ENCODE peak calls at places on chromosomes 6 and 20, in eight cellular contexts. Z, N, V, X, F, U, G and Y are unnamed samples.

GRCh38 chr6:89716532-89716931 is 78.0 kb upstream of the LYRM2 start:
- DNase-seq in V (no peak), U (no peak), F (no peak), Z (no peak), N (no peak), G (no peak), X (no peak), Y (no peak)

GRCh38 chr6:6699741-6700367 is 111.3 kb downstream of the LY86 start:
- DNase-seq in Z (peak), U (peak), N (no peak), V (peak), F (peak), G (no peak), X (no peak), Y (peak)

GRCh38 chr6:32865724-32866443 is 11.9 kb downstream of the PSMB9 start:
- DNase-seq in Z (no peak), X (no peak), N (no peak), G (no peak), V (no peak), F (no peak), U (no peak), Y (no peak)

GRCh38 chr6:14499804-14500203 is 382.2 kb downstream of the CD83 start:
- DNase-seq in N (no peak), Z (peak), U (no peak), V (peak), F (peak), G (no peak), X (no peak), Y (peak)

GRCh38 chr6:42846505-42846904 is 32.9 kb upstream of the RPL7L1 start:
- DNase-seq in F (no peak), N (no peak), X (no peak), V (no peak), Z (no peak), G (no peak), U (no peak), Y (no peak)

GRCh38 chr20:43583982-43584432 is 6.7 kb upstream of the IFT52 start:
- DNase-seq in Z (peak), N (no peak), U (peak), V (peak), X (no peak), F (no peak), G (peak), Y (peak)

GRCh38 chr6:72720464-72720863 is 98.6 kb downstream of the KCNQ5 start:
- DNase-seq in Z (no peak), V (peak), F (no peak), G (no peak), U (no peak), X (no peak), N (no peak), Y (no peak)

GRCh38 chr6:164037165-164037564 is 622.6 kb downstream of the QKI start:
- DNase-seq in U (no peak), N (no peak), F (no peak), X (no peak), V (no peak), G (no peak), Z (no peak), Y (no peak)

GRCh38 chr6:11654876-11655275 is 117.3 kb downstream of the TMEM170B start:
- DNase-seq in Z (no peak), U (no peak), G (no peak), F (no peak), X (no peak), N (no peak), V (peak), Y (peak)

GRCh38 chr20:57458400-57459160 is 66.4 kb downstream of the CTCFL start:
- DNase-seq in Z (no peak), U (no peak), F (no peak), G (peak), V (no peak), X (no peak), N (no peak), Y (no peak)

GRCh38 chr6:139016337-139017213 is 12.0 kb upstream of the ABRACL start:
- DNase-seq in N (no peak), G (no peak), U (no peak), F (no peak), V (no peak), X (no peak), Z (no peak), Y (no peak)

GRCh38 chr20:44651507-44652373 is at the start of gene ADA:
- DNase-seq in U (peak), X (no peak), Z (peak), G (peak), V (peak), F (no peak), N (peak), Y (no peak)

GRCh38 chr6:164927288-164928040 is 381.9 kb downstream of the C6orf118 start:
- DNase-seq in N (peak), G (peak), U (peak), Z (peak), V (peak), F (peak), X (no peak), Y (peak)

GRCh38 chr6:91132461-91132860 is 545.6 kb upstream of the MAP3K7 start:
- DNase-seq in Z (no peak), V (no peak), N (no peak), U (no peak), G (no peak), F (no peak), X (no peak), Y (no peak)

GRCh38 chr6:140537834-140538680 is 1163.6 kb upstream of the CITED2 start:
- DNase-seq in X (no peak), F (no peak), G (no peak), V (peak), Z (peak), U (no peak), N (no peak), Y (peak)

GRCh38 chr20:32589256-32589655 is 4.1 kb upstream of the NOL4L start:
- DNase-seq in V (no peak), U (no peak), N (no peak), G (no peak), X (no peak), F (no peak), Z (peak), Y (no peak)

GRCh38 chr6:142838821-142839685 is 105.9 kb downstream of the HIVEP2 start:
- DNase-seq in V (no peak), N (no peak), U (no peak), G (no peak), X (no peak), Z (no peak), F (peak), Y (no peak)

GRCh38 chr20:2767768-2768631 is 32.4 kb downstream of the CPXM1 start:
- DNase-seq in Z (peak), N (no peak), U (peak), X (no peak), G (peak), V (no peak), F (no peak), Y (no peak)

GRCh38 chr6:24495516-24495847 is 713 bp downstream of the ALDH5A1 start:
- DNase-seq in F (peak), U (peak), G (peak), Z (peak), V (peak), X (no peak), N (no peak), Y (peak)

GRCh38 chr20:38673261-38673660 is 51.0 kb upstream of the SLC32A1 start:
- DNase-seq in U (no peak), F (no peak), N (no peak), G (no peak), V (no peak), Z (no peak), X (no peak), Y (no peak)

GRCh38 chr6:108921547-108922331 is 73.5 kb downstream of the ARMC2 start:
- DNase-seq in U (no peak), X (no peak), V (no peak), Z (no peak), F (no peak), G (no peak), N (no peak), Y (no peak)

GRCh38 chr20:36113566-36114247 is 40.8 kb upstream of the EPB41L1 start:
- DNase-seq in V (no peak), G (no peak), Z (no peak), U (no peak), F (no peak), X (no peak), N (peak), Y (no peak)

GRCh38 chr6:110055387-110055735 is 77.2 kb downstream of the GPR6 start:
- DNase-seq in U (no peak), G (no peak), F (no peak), N (no peak), X (no peak), V (no peak), Z (no peak), Y (no peak)

GRCh38 chr20:58583141-58583540 is 67.9 kb upstream of the APCDD1L start:
- DNase-seq in X (no peak), Z (no peak), N (no peak), G (no peak), V (no peak), F (no peak), U (no peak), Y (no peak)

GRCh38 chr6:79570129-79570801 is 33.0 kb upstream of the LCA5 start:
- DNase-seq in U (peak), X (no peak), Z (peak), G (no peak), F (peak), V (peak), N (no peak), Y (peak)

GRCh38 chr6:169831450-169832246 is 80.2 kb downstream of the ERMARD start:
- DNase-seq in F (peak), G (peak), Z (peak), N (peak), U (peak), V (peak), X (peak), Y (peak)

GRCh38 chr6:92231220-92231701 is 1188.1 kb downstream of the EPHA7 start:
- DNase-seq in G (no peak), X (no peak), Z (no peak), N (no peak), U (no peak), V (no peak), F (no peak), Y (no peak)

GRCh38 chr6:150857062-150857905 is 8.2 kb upstream of the MTHFD1L start:
- DNase-seq in F (peak), V (peak), U (peak), N (no peak), X (no peak), Z (peak), G (no peak), Y (peak)

GRCh38 chr20:62823688-62824475 is 7.0 kb downstream of the COL9A3 start:
- DNase-seq in N (no peak), V (no peak), G (no peak), F (no peak), Z (no peak), X (no peak), U (no peak), Y (no peak)

GRCh38 chr6:106736502-106736901 is 107.1 kb downstream of the QRSL1 start:
- DNase-seq in F (no peak), V (no peak), G (no peak), N (no peak), Z (no peak), X (no peak), U (no peak), Y (no peak)

GRCh38 chr6:872570-873125 is 179.7 kb upstream of the EXOC2 start:
- DNase-seq in Z (no peak), N (no peak), G (no peak), X (no peak), V (no peak), U (no peak), F (no peak), Y (no peak)

GRCh38 chr20:16601019-16601418 is 27.8 kb upstream of the KIF16B start:
- DNase-seq in Z (no peak), U (no peak), V (no peak), G (no peak), F (no peak), X (no peak), N (no peak), Y (no peak)

GRCh38 chr6:2818593-2818992 is 23.1 kb downstream of the SERPINB1 start:
- DNase-seq in G (no peak), X (no peak), Z (no peak), F (no peak), N (no peak), V (peak), U (no peak), Y (no peak)

GRCh38 chr6:163688971-163689370 is 274.5 kb downstream of the QKI start:
- DNase-seq in U (no peak), Z (no peak), V (no peak), X (no peak), F (no peak), N (no peak), G (no peak), Y (peak)

GRCh38 chr6:96563853-96564252 is 925 bp downstream of the FHL5 start:
- DNase-seq in X (no peak), V (no peak), F (no peak), G (no peak), U (no peak), N (no peak), Z (no peak), Y (no peak)

GRCh38 chr6:32604434-32604877 is 14.8 kb upstream of the HLA-DRB1 start:
- DNase-seq in N (peak), G (no peak), Z (no peak), F (no peak), V (no peak), X (no peak), U (no peak), Y (no peak)

GRCh38 chr20:19710336-19710721 is 47.7 kb upstream of the RIN2 start:
- DNase-seq in Z (no peak), V (no peak), U (no peak), G (no peak), N (no peak), F (no peak), X (no peak), Y (no peak)

DNA sequence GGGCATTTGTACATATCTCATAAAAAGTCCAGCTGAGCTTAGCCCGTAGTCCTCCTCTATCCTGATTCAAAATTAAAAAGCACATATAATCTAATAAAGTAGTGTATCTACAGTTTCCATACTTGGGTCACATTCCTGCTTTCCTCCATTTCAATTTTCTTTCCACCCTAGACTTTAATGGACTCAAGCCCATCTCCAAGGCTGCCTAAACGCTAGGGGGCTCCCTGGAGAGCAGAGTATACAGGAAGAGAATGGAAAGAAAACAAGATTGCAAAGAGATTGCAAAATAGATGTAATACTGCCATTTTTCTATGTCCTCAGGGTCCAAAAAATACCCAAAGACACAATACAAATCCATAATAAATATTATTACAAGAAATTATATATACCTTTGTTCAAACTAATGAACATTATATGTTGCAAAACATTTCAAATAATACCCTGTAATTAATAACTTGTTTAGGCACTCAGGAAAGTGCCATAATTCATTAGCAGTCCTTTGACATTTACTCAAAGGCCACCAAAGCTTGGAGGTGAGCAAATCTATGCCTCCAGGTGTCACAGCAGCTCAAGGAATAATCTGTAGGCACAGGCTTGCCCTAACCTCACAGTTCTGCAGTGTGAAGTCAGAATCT is 2.4 kb upstream of the MCM3 start:
- DNase-seq in G (peak), Z (peak), N (no peak), V (peak), X (no peak), F (peak), U (peak), Y (no peak)
- H3K4me3 ChIP-seq in G (no peak), Z (no peak), N (no peak), V (no peak), X (no peak), F (no peak), U (no peak), Y (no peak)

GRCh38 chr20:55269913-55270312 is 735.4 kb downstream of the CBLN4 start:
- DNase-seq in V (peak), F (no peak), U (no peak), X (no peak), Z (no peak), G (no peak), N (no peak), Y (no peak)
- TF ChIP-seq CTCF in V (no peak), F (no peak), U (no peak), X (no peak), Z (no peak), G (no peak), N (no peak), Y (no peak)

GRCh38 chr6:154508573-154509375 is 1.7 kb downstream of the CNKSR3 start:
- DNase-seq in V (no peak), Z (peak), N (no peak), F (no peak), U (no peak), G (no peak), X (no peak), Y (no peak)
- H3K4me3 ChIP-seq in V (peak), Z (peak), N (peak), F (peak), U (peak), G (peak), X (no peak), Y (peak)

GRCh38 chr6:118319890-118320289 is 228.2 kb upstream of the PLN start:
- DNase-seq in U (no peak), V (no peak), N (no peak), G (peak), X (no peak), F (no peak), Z (no peak), Y (no peak)
- TF ChIP-seq CTCF in U (no peak), V (no peak), N (no peak), G (no peak), X (no peak), F (no peak), Z (no peak), Y (no peak)

GRCh38 chr6:100463685-100464161 is 998 bp downstream of the SIM1 start:
- DNase-seq in V (no peak), Z (no peak), N (no peak), F (no peak), G (no peak), U (no peak), X (no peak), Y (no peak)

GRCh38 chr6:100464162-100464851 is 414 bp downstream of the SIM1 start:
- DNase-seq in U (no peak), X (no peak), N (no peak), G (no peak), V (no peak), Z (no peak), F (no peak), Y (no peak)

GRCh38 chr6:100465701-100466409 is 1.1 kb upstream of the SIM1 start:
- DNase-seq in V (no peak), Z (no peak), X (no peak), G (no peak), F (no peak), U (no peak), N (no peak), Y (no peak)

GRCh38 chr6:100466410-100467143 is 1.9 kb upstream of the SIM1 start:
- DNase-seq in U (peak), X (no peak), F (no peak), G (no peak), N (no peak), Z (no peak), V (no peak), Y (no peak)

DNA sequence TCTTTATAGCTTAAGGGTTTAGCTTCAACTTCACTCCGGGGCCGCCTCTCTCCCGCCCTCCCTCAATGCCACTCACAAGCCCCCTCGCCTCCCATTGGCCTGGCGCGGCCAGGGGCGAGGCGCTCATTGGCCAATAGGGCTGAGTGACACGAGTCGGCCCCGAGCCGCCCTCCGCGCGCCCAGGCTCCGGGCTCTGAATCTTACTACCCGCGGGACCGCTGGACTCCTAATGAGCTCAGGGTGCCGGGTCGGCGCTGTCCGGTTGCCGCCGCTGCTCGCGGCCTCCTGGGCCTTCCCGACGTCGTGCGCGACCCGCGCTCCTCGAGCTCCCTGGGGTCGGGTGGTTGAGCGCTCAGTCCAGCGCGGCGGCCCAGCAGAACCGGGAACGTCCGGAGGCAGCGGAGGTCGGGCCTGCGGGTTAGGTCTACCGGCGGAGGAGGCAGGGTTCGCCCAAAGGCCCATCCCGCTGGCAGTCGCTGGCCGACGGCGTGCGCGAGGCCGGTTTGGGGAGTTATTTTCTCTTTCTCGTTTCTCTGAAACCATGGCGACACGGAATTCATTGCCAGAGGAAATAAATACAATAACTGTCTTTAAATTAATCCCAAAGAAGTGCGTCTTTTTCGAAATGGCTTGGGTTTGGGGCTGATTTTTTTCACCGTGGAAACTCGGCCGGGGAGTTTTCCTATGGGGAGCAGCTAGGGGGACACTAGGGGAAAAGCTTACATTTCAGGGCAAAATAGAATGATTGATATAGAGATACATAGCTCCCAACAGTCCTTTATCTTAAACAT is at the start of gene SIM1:
- DNase-seq in N (peak), U (no peak), G (no peak), Z (no peak), X (no peak), F (no peak), V (peak), Y (no peak)
- H3K4me3 ChIP-seq in N (no peak), U (no peak), G (no peak), Z (no peak), X (no peak), F (no peak), V (peak), Y (peak)

DNA sequence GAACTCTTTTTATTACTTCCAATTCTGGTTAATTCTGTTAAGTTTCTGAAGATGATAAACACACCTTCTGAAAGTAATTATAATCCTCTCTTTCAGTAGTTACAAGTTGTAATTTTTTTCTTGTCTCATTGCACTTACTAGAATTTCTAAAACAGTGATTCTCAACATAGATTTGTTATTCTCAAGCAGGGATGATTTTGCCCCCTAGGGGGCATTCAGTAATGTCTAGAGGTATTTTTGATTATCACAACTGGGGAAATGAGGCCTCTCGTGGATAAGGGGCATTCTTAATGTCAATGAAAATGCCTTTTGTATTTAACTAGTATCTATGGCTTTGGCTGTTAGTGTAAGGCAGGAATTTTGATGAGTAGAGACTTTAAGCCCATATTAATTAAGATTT is 39.4 kb upstream of the MAFB start:
- DNase-seq in G (no peak), U (no peak), F (no peak), Z (no peak), V (no peak), X (no peak), N (no peak), Y (no peak)
- TF ChIP-seq CTCF in G (no peak), U (no peak), F (peak), Z (peak), V (peak), X (no peak), N (peak), Y (peak)